ENCODE peak calls at places on chromosomes 11 and 22, in nine cellular contexts. Y, W, C, J, T, H, X, S and Q are unnamed samples.

GRCh38 chr11:2084721-2085120 is 54.5 kb downstream of the IGF2 start:
- DNase-seq in Y (no peak), W (no peak), C (peak), J (no peak), T (no peak), H (no peak), X (no peak), S (no peak), Q (no peak)

GRCh38 chr11:2015044-2015443 is 17.4 kb upstream of the H19 start:
- DNase-seq in Y (no peak), W (no peak), C (no peak), J (no peak), T (no peak), H (no peak), X (no peak), S (no peak), Q (no peak)

GRCh38 chr22:38204784-38205183 is 3.0 kb downstream of the MAFF start:
- DNase-seq in Y (no peak), W (no peak), C (no peak), J (peak), T (no peak), H (no peak), X (no peak), S (no peak), Q (no peak)

GRCh38 chr22:37806409-37807338 is 1.1 kb upstream of the GCAT start:
- DNase-seq in Y (peak), W (no peak), C (peak), J (peak), T (no peak), H (peak), X (no peak), S (peak), Q (peak)

GRCh38 chr22:46511391-46512370 is 25.7 kb downstream of the CELSR1 start:
- DNase-seq in Y (no peak), W (no peak), C (no peak), J (no peak), T (no peak), H (no peak), X (no peak), S (peak), Q (no peak)

GRCh38 chr11:77212314-77213007 is 84.4 kb downstream of the MYO7A start:
- DNase-seq in Y (no peak), W (no peak), C (no peak), J (no peak), T (peak), H (no peak), X (no peak), S (no peak), Q (no peak)

GRCh38 chr11:122095950-122096942 is 19.8 kb downstream of the BLID start:
- DNase-seq in Y (no peak), W (no peak), C (no peak), J (no peak), T (no peak), H (peak), X (no peak), S (peak), Q (peak)

GRCh38 chr11:59097113-59097708 is 9.8 kb upstream of the FAM111B start:
- DNase-seq in Y (peak), W (peak), C (peak), J (peak), T (peak), H (peak), X (peak), S (peak), Q (peak)

GRCh38 chr11:134132808-134133207 is 63.9 kb downstream of the JAM3 start:
- DNase-seq in Y (no peak), W (no peak), C (no peak), J (no peak), T (peak), H (no peak), X (no peak), S (no peak), Q (no peak)

GRCh38 chr11:32381149-32381548 is 54.2 kb downstream of the WT1 start:
- DNase-seq in Y (no peak), W (no peak), C (no peak), J (no peak), T (no peak), H (no peak), X (no peak), S (no peak), Q (no peak)

GRCh38 chr11:20156876-20157613 is 3.2 kb downstream of the DBX1 start:
- DNase-seq in Y (no peak), W (no peak), C (no peak), J (no peak), T (no peak), H (no peak), X (no peak), S (no peak), Q (no peak)

GRCh38 chr22:20131856-20132685 is 467 bp downstream of the ZDHHC8 start:
- DNase-seq in Y (no peak), W (no peak), C (peak), J (no peak), T (no peak), H (no peak), X (no peak), S (peak), Q (peak)

GRCh38 chr11:36273110-36273509 is 16.1 kb downstream of the COMMD9 start:
- DNase-seq in Y (peak), W (no peak), C (no peak), J (no peak), T (no peak), H (no peak), X (no peak), S (no peak), Q (no peak)

GRCh38 chr11:78205691-78206090 is 17.0 kb downstream of the USP35 start:
- DNase-seq in Y (no peak), W (no peak), C (no peak), J (no peak), T (no peak), H (no peak), X (no peak), S (no peak), Q (no peak)